ENCODE peak calls at places on chromosome 7, in five cellular contexts. One of them, this sample, is unnamed.

GRCh38 chr7:39827571-39827970 is 122.5 kb upstream of the CDK13 start:
- DNase-seq in germinal center: no peak
- DNase-seq in hippocampal formation: no peak
- DNase-seq in activated B cell treated with CpG ODN at 0.5 μM for 24 hours: no peak
- DNase-seq in retinal pigment epithelial cell: no peak
- DNase-seq in this sample: no peak

GRCh38 chr7:135853499-135853898 is 104.9 kb upstream of the FAM180A start:
- DNase-seq in activated B cell treated with CpG ODN at 0.5 μM for 24 hours: no peak
- DNase-seq in retinal pigment epithelial cell: no peak
- DNase-seq in germinal center: no peak
- DNase-seq in hippocampal formation: no peak
- DNase-seq in this sample: no peak

GRCh38 chr7:7895754-7896153 is 72.8 kb upstream of the GLCCI1 start:
- DNase-seq in activated B cell treated with CpG ODN at 0.5 μM for 24 hours: no peak
- DNase-seq in hippocampal formation: no peak
- DNase-seq in retinal pigment epithelial cell: peak; percentile 67
- DNase-seq in germinal center: no peak
- DNase-seq in this sample: no peak

GRCh38 chr7:150365673-150366398 is 2.8 kb upstream of the REPIN1 start:
- DNase-seq in germinal center: peak; percentile 50
- DNase-seq in retinal pigment epithelial cell: no peak
- DNase-seq in hippocampal formation: no peak
- DNase-seq in activated B cell treated with CpG ODN at 0.5 μM for 24 hours: no peak
- DNase-seq in this sample: no peak

GRCh38 chr7:133763241-133763640 is 363.9 kb upstream of the LRGUK start:
- DNase-seq in activated B cell treated with CpG ODN at 0.5 μM for 24 hours: no peak
- DNase-seq in hippocampal formation: no peak
- DNase-seq in retinal pigment epithelial cell: peak; percentile 20
- DNase-seq in germinal center: no peak
- DNase-seq in this sample: no peak

GRCh38 chr7:25854608-25855497 is 297.1 kb upstream of the NFE2L3 start:
- DNase-seq in retinal pigment epithelial cell: peak; percentile 98
- DNase-seq in germinal center: peak; percentile 56
- DNase-seq in hippocampal formation: peak; percentile 18
- DNase-seq in activated B cell treated with CpG ODN at 0.5 μM for 24 hours: no peak
- DNase-seq in this sample: no peak

GRCh38 chr7:115038158-115038557 is 116.3 kb downstream of the MDFIC start:
- DNase-seq in activated B cell treated with CpG ODN at 0.5 μM for 24 hours: no peak
- DNase-seq in germinal center: no peak
- DNase-seq in retinal pigment epithelial cell: no peak
- DNase-seq in hippocampal formation: no peak
- DNase-seq in this sample: no peak

GRCh38 chr7:149422914-149423285 is 38.0 kb downstream of the ZNF777 start:
- DNase-seq in hippocampal formation: no peak
- DNase-seq in germinal center: peak; percentile 39
- DNase-seq in activated B cell treated with CpG ODN at 0.5 μM for 24 hours: peak; percentile 53
- DNase-seq in retinal pigment epithelial cell: no peak
- DNase-seq in this sample: no peak

GRCh38 chr7:71208881-71209280 is 76.9 kb downstream of the GALNT17 start:
- DNase-seq in germinal center: no peak
- DNase-seq in activated B cell treated with CpG ODN at 0.5 μM for 24 hours: no peak
- DNase-seq in hippocampal formation: peak; percentile 27
- DNase-seq in retinal pigment epithelial cell: no peak
- DNase-seq in this sample: no peak

GRCh38 chr7:4794591-4795350 is 19.3 kb downstream of the AP5Z1 start:
- DNase-seq in hippocampal formation: no peak
- DNase-seq in retinal pigment epithelial cell: no peak
- DNase-seq in germinal center: no peak
- DNase-seq in activated B cell treated with CpG ODN at 0.5 μM for 24 hours: no peak
- DNase-seq in this sample: no peak

GRCh38 chr7:139657749-139658148 is 120.0 kb downstream of the HIPK2 start:
- DNase-seq in activated B cell treated with CpG ODN at 0.5 μM for 24 hours: no peak
- DNase-seq in retinal pigment epithelial cell: no peak
- DNase-seq in germinal center: no peak
- DNase-seq in hippocampal formation: no peak
- DNase-seq in this sample: no peak

GRCh38 chr7:69260023-69260422 is 338.3 kb upstream of the AUTS2 start:
- DNase-seq in retinal pigment epithelial cell: no peak
- DNase-seq in germinal center: no peak
- DNase-seq in activated B cell treated with CpG ODN at 0.5 μM for 24 hours: no peak
- DNase-seq in hippocampal formation: no peak
- DNase-seq in this sample: no peak

GRCh38 chr7:99440195-99440594 is 1.5 kb downstream of the CPSF4 start:
- DNase-seq in germinal center: no peak
- DNase-seq in hippocampal formation: no peak
- DNase-seq in activated B cell treated with CpG ODN at 0.5 μM for 24 hours: no peak
- DNase-seq in retinal pigment epithelial cell: no peak
- DNase-seq in this sample: no peak

GRCh38 chr7:41247128-41247865 is 455.6 kb downstream of the INHBA start:
- DNase-seq in activated B cell treated with CpG ODN at 0.5 μM for 24 hours: no peak
- DNase-seq in germinal center: no peak
- DNase-seq in hippocampal formation: no peak
- DNase-seq in retinal pigment epithelial cell: peak; percentile 34
- DNase-seq in this sample: no peak

GRCh38 chr7:94251-94801 is 98.0 kb upstream of the FAM20C start:
- DNase-seq in retinal pigment epithelial cell: no peak
- DNase-seq in germinal center: no peak
- DNase-seq in hippocampal formation: no peak
- DNase-seq in activated B cell treated with CpG ODN at 0.5 μM for 24 hours: no peak
- DNase-seq in this sample: no peak

GRCh38 chr7:132307465-132307864 is 268.8 kb downstream of the PLXNA4 start:
- DNase-seq in activated B cell treated with CpG ODN at 0.5 μM for 24 hours: no peak
- DNase-seq in germinal center: no peak
- DNase-seq in retinal pigment epithelial cell: no peak
- DNase-seq in hippocampal formation: no peak
- DNase-seq in this sample: no peak

GRCh38 chr7:4204530-4205165 is 477.4 kb upstream of the FOXK1 start:
- DNase-seq in hippocampal formation: no peak
- DNase-seq in retinal pigment epithelial cell: no peak
- DNase-seq in germinal center: no peak
- DNase-seq in activated B cell treated with CpG ODN at 0.5 μM for 24 hours: no peak
- DNase-seq in this sample: no peak

GRCh38 chr7:116356979-116357378 is 142.6 kb upstream of the CAV2 start:
- DNase-seq in retinal pigment epithelial cell: no peak
- DNase-seq in germinal center: no peak
- DNase-seq in activated B cell treated with CpG ODN at 0.5 μM for 24 hours: no peak
- DNase-seq in hippocampal formation: no peak
- DNase-seq in this sample: no peak

GRCh38 chr7:1224093-1224702 is 8.5 kb upstream of the UNCX start:
- DNase-seq in germinal center: no peak
- DNase-seq in hippocampal formation: no peak
- DNase-seq in activated B cell treated with CpG ODN at 0.5 μM for 24 hours: no peak
- DNase-seq in retinal pigment epithelial cell: no peak
- DNase-seq in this sample: no peak

GRCh38 chr7:44187636-44188416 is 1.4 kb downstream of the GCK start:
- DNase-seq in hippocampal formation: no peak
- DNase-seq in activated B cell treated with CpG ODN at 0.5 μM for 24 hours: no peak
- DNase-seq in germinal center: no peak
- DNase-seq in retinal pigment epithelial cell: no peak
- DNase-seq in this sample: no peak

GRCh38 chr7:81361769-81362168 is 408.1 kb downstream of the HGF start:
- DNase-seq in activated B cell treated with CpG ODN at 0.5 μM for 24 hours: no peak
- DNase-seq in germinal center: no peak
- DNase-seq in retinal pigment epithelial cell: no peak
- DNase-seq in hippocampal formation: no peak
- DNase-seq in this sample: no peak

GRCh38 chr7:17233643-17234397 is 64.6 kb upstream of the AHR start:
- DNase-seq in activated B cell treated with CpG ODN at 0.5 μM for 24 hours: peak; percentile 30
- DNase-seq in germinal center: no peak
- DNase-seq in retinal pigment epithelial cell: no peak
- DNase-seq in hippocampal formation: peak; percentile 32
- DNase-seq in this sample: no peak

GRCh38 chr7:10284001-10284400 is 689.7 kb upstream of the PHF14 start:
- DNase-seq in activated B cell treated with CpG ODN at 0.5 μM for 24 hours: no peak
- DNase-seq in hippocampal formation: no peak
- DNase-seq in germinal center: no peak
- DNase-seq in retinal pigment epithelial cell: no peak
- DNase-seq in this sample: no peak